ENCODE peak calls at places on chromosome 9, in six cellular contexts. One of them, this sample, is unnamed.

GRCh38 chr9:81028504-81028903 is 660.8 kb downstream of the TLE1 start:
- DNase-seq in suprapubic skin: no peak
- DNase-seq in lower lobe of right lung: no peak
- DNase-seq in GM13977: no peak
- DNase-seq in GM23338: no peak
- DNase-seq in fibroblast of pulmonary artery: peak; percentile 90
- DNase-seq in this sample: no peak

GRCh38 chr9:114754574-114754973 is 51.3 kb downstream of the TNFSF15 start:
- DNase-seq in suprapubic skin: no peak
- DNase-seq in lower lobe of right lung: no peak
- DNase-seq in GM13977: peak; percentile 48
- DNase-seq in GM23338: no peak
- DNase-seq in fibroblast of pulmonary artery: no peak
- DNase-seq in this sample: no peak

GRCh38 chr9:12813960-12814876 is 39.4 kb downstream of the LURAP1L start:
- DNase-seq in suprapubic skin: peak; percentile 83
- DNase-seq in lower lobe of right lung: peak; percentile 46
- DNase-seq in GM13977: peak; percentile 12
- DNase-seq in GM23338: no peak
- DNase-seq in fibroblast of pulmonary artery: peak; percentile 98
- DNase-seq in this sample: no peak

GRCh38 chr9:128276574-128277270 is 646 bp downstream of the SWI5 start:
- DNase-seq in suprapubic skin: no peak
- DNase-seq in lower lobe of right lung: no peak
- DNase-seq in GM13977: no peak
- DNase-seq in GM23338: peak; percentile 77
- DNase-seq in fibroblast of pulmonary artery: peak; percentile 43
- DNase-seq in this sample: no peak

GRCh38 chr9:33159058-33159759 is 7.9 kb downstream of the B4GALT1 start:
- DNase-seq in suprapubic skin: peak; percentile 86
- DNase-seq in lower lobe of right lung: peak; percentile 79
- DNase-seq in GM13977: no peak
- DNase-seq in GM23338: no peak
- DNase-seq in fibroblast of pulmonary artery: peak; percentile 80
- DNase-seq in this sample: no peak

GRCh38 chr9:115250646-115251045 is 132.7 kb upstream of the TNC start:
- DNase-seq in suprapubic skin: no peak
- DNase-seq in lower lobe of right lung: no peak
- DNase-seq in GM13977: no peak
- DNase-seq in GM23338: peak; percentile 48
- DNase-seq in fibroblast of pulmonary artery: peak; percentile 95
- DNase-seq in this sample: no peak

GRCh38 chr9:133448487-133448972 is 11.2 kb upstream of the CACFD1 start:
- DNase-seq in suprapubic skin: no peak
- DNase-seq in lower lobe of right lung: no peak
- DNase-seq in GM13977: no peak
- DNase-seq in GM23338: no peak
- DNase-seq in fibroblast of pulmonary artery: no peak
- DNase-seq in this sample: no peak

GRCh38 chr9:133251773-133252172 is 23.2 kb downstream of the ABO start:
- DNase-seq in suprapubic skin: no peak
- DNase-seq in lower lobe of right lung: no peak
- DNase-seq in GM13977: no peak
- DNase-seq in GM23338: no peak
- DNase-seq in fibroblast of pulmonary artery: no peak
- DNase-seq in this sample: no peak

GRCh38 chr9:125601986-125602385 is 105.0 kb downstream of the MAPKAP1 start:
- DNase-seq in suprapubic skin: no peak
- DNase-seq in lower lobe of right lung: no peak
- DNase-seq in GM13977: no peak
- DNase-seq in GM23338: no peak
- DNase-seq in fibroblast of pulmonary artery: no peak
- DNase-seq in this sample: no peak

GRCh38 chr9:78592866-78593265 is 295.9 kb downstream of the PSAT1 start:
- DNase-seq in suprapubic skin: no peak
- DNase-seq in lower lobe of right lung: no peak
- DNase-seq in GM13977: no peak
- DNase-seq in GM23338: no peak
- DNase-seq in fibroblast of pulmonary artery: peak; percentile 27
- DNase-seq in this sample: no peak

GRCh38 chr9:108104991-108105390 is 615.4 kb upstream of the KLF4 start:
- DNase-seq in suprapubic skin: no peak
- DNase-seq in lower lobe of right lung: no peak
- DNase-seq in GM13977: no peak
- DNase-seq in GM23338: no peak
- DNase-seq in fibroblast of pulmonary artery: no peak
- DNase-seq in this sample: no peak

GRCh38 chr9:108108802-108109448 is 619.4 kb upstream of the KLF4 start:
- DNase-seq in suprapubic skin: no peak
- DNase-seq in lower lobe of right lung: no peak
- DNase-seq in GM13977: no peak
- DNase-seq in GM23338: no peak
- DNase-seq in fibroblast of pulmonary artery: peak; percentile 45
- DNase-seq in this sample: no peak

GRCh38 chr9:108108290-108108689 is 618.7 kb upstream of the KLF4 start:
- DNase-seq in suprapubic skin: no peak
- DNase-seq in lower lobe of right lung: no peak
- DNase-seq in GM13977: no peak
- DNase-seq in GM23338: no peak
- DNase-seq in fibroblast of pulmonary artery: no peak
- DNase-seq in this sample: no peak

GRCh38 chr9:108103294-108103693 is 613.7 kb upstream of the KLF4 start:
- DNase-seq in suprapubic skin: no peak
- DNase-seq in lower lobe of right lung: no peak
- DNase-seq in GM13977: no peak
- DNase-seq in GM23338: no peak
- DNase-seq in fibroblast of pulmonary artery: no peak
- DNase-seq in this sample: no peak

DNA sequence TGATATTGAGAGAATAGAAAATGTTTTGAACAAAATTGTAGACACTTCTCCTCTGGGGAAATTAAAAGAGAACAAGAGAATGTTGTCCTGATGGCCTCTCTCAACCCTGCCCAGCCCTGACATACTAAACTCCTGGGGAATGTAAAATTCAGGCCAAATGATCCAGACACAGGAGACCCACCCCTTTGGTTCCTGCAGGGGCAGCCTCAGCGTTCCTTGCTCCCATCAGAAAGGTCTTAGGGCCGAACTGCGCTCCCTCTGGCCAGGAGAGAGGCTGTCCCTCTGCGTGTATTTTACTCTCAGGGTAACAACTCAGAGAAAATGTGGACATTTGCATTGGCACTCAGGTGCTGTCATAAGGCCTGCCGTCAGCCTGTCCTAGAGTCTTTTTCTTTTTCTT is 616.3 kb upstream of the KLF4 start:
- DNase-seq in suprapubic skin: no peak
- DNase-seq in lower lobe of right lung: no peak
- DNase-seq in GM13977: no peak
- DNase-seq in GM23338: peak; percentile 71
- DNase-seq in fibroblast of pulmonary artery: no peak
- DNase-seq in this sample: no peak
- TF ChIP-seq CTCF in suprapubic skin: no peak
- TF ChIP-seq CTCF in lower lobe of right lung: no peak
- TF ChIP-seq CTCF in GM13977: no peak
- TF ChIP-seq CTCF in GM23338: peak; percentile 41
- TF ChIP-seq CTCF in fibroblast of pulmonary artery: no peak
- TF ChIP-seq CTCF in this sample: no peak

DNA sequence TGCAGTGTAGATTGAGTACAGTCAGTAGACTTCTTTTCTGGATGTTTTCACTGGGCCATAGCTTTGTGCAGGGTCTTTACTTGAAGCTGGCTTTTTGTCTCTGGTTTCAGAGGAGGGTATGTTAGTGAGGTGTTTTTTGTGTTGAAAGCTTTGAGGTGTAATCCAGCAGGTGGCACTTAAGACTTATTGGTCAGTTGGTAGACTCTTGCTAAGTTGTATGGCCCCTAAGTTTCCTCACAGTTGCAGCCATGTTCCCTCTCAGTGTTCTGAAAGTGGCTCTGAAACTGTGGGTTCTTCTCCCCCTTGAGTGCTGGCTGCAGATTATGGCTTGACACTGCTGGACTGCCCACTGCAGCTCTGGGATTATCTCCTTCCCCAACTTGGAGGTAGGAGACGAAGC is 55.7 kb upstream of the SLC44A1 start:
- DNase-seq in suprapubic skin: no peak
- DNase-seq in lower lobe of right lung: no peak
- DNase-seq in GM13977: no peak
- DNase-seq in GM23338: no peak
- DNase-seq in fibroblast of pulmonary artery: no peak
- DNase-seq in this sample: no peak
- TF ChIP-seq CTCF in suprapubic skin: no peak
- TF ChIP-seq CTCF in lower lobe of right lung: no peak
- TF ChIP-seq CTCF in GM13977: peak; percentile 23
- TF ChIP-seq CTCF in GM23338: peak; percentile 26
- TF ChIP-seq CTCF in fibroblast of pulmonary artery: no peak
- TF ChIP-seq CTCF in this sample: no peak

GRCh38 chr9:38434365-38434764 is 10.1 kb upstream of the IGFBPL1 start:
- DNase-seq in suprapubic skin: no peak
- DNase-seq in lower lobe of right lung: no peak
- DNase-seq in GM13977: no peak
- DNase-seq in GM23338: no peak
- DNase-seq in fibroblast of pulmonary artery: no peak
- DNase-seq in this sample: no peak

GRCh38 chr9:38431101-38431500 is 6.8 kb upstream of the IGFBPL1 start:
- DNase-seq in suprapubic skin: no peak
- DNase-seq in lower lobe of right lung: no peak
- DNase-seq in GM13977: no peak
- DNase-seq in GM23338: no peak
- DNase-seq in fibroblast of pulmonary artery: no peak
- DNase-seq in this sample: no peak

GRCh38 chr9:38435526-38435925 is 11.3 kb upstream of the IGFBPL1 start:
- DNase-seq in suprapubic skin: no peak
- DNase-seq in lower lobe of right lung: no peak
- DNase-seq in GM13977: no peak
- DNase-seq in GM23338: no peak
- DNase-seq in fibroblast of pulmonary artery: no peak
- DNase-seq in this sample: no peak

GRCh38 chr9:38434833-38435232 is 10.6 kb upstream of the IGFBPL1 start:
- DNase-seq in suprapubic skin: no peak
- DNase-seq in lower lobe of right lung: no peak
- DNase-seq in GM13977: no peak
- DNase-seq in GM23338: no peak
- DNase-seq in fibroblast of pulmonary artery: no peak
- DNase-seq in this sample: no peak

GRCh38 chr9:38432922-38433510 is 8.8 kb upstream of the IGFBPL1 start:
- DNase-seq in suprapubic skin: no peak
- DNase-seq in lower lobe of right lung: no peak
- DNase-seq in GM13977: no peak
- DNase-seq in GM23338: peak; percentile 73
- DNase-seq in fibroblast of pulmonary artery: peak; percentile 64
- DNase-seq in this sample: no peak
- TF ChIP-seq CTCF in suprapubic skin: peak; percentile 60
- TF ChIP-seq CTCF in lower lobe of right lung: peak; percentile 58
- TF ChIP-seq CTCF in GM13977: peak; percentile 52
- TF ChIP-seq CTCF in GM23338: peak; percentile 61
- TF ChIP-seq CTCF in fibroblast of pulmonary artery: peak; percentile 61
- TF ChIP-seq CTCF in this sample: peak; percentile 69

GRCh38 chr9:88555581-88555980 is 20.6 kb downstream of the NXNL2 start:
- DNase-seq in suprapubic skin: no peak
- DNase-seq in lower lobe of right lung: no peak
- DNase-seq in GM13977: no peak
- DNase-seq in GM23338: no peak
- DNase-seq in fibroblast of pulmonary artery: no peak
- DNase-seq in this sample: no peak

GRCh38 chr9:88559661-88560060 is 24.7 kb downstream of the NXNL2 start:
- DNase-seq in suprapubic skin: no peak
- DNase-seq in lower lobe of right lung: no peak
- DNase-seq in GM13977: no peak
- DNase-seq in GM23338: no peak
- DNase-seq in fibroblast of pulmonary artery: no peak
- DNase-seq in this sample: no peak
- TF ChIP-seq CTCF in suprapubic skin: no peak
- TF ChIP-seq CTCF in lower lobe of right lung: no peak
- TF ChIP-seq CTCF in GM13977: no peak
- TF ChIP-seq CTCF in GM23338: peak; percentile 9
- TF ChIP-seq CTCF in fibroblast of pulmonary artery: peak; percentile 13
- TF ChIP-seq CTCF in this sample: no peak

GRCh38 chr9:122192261-122192875 is 32.7 kb downstream of the MORN5 start:
- DNase-seq in suprapubic skin: no peak
- DNase-seq in lower lobe of right lung: no peak
- DNase-seq in GM13977: no peak
- DNase-seq in GM23338: no peak
- DNase-seq in fibroblast of pulmonary artery: no peak
- DNase-seq in this sample: no peak
- TF ChIP-seq CTCF in suprapubic skin: no peak
- TF ChIP-seq CTCF in lower lobe of right lung: no peak
- TF ChIP-seq CTCF in GM13977: no peak
- TF ChIP-seq CTCF in GM23338: peak; percentile 32
- TF ChIP-seq CTCF in fibroblast of pulmonary artery: no peak
- TF ChIP-seq CTCF in this sample: no peak

GRCh38 chr9:93159601-93160418 is 24.1 kb upstream of the WNK2 start:
- DNase-seq in suprapubic skin: peak; percentile 89
- DNase-seq in lower lobe of right lung: peak; percentile 89
- DNase-seq in GM13977: peak; percentile 91
- DNase-seq in GM23338: peak; percentile 95
- DNase-seq in fibroblast of pulmonary artery: peak; percentile 73
- DNase-seq in this sample: no peak
- TF ChIP-seq CTCF in suprapubic skin: peak; percentile 95
- TF ChIP-seq CTCF in lower lobe of right lung: peak; percentile 97
- TF ChIP-seq CTCF in GM13977: peak; percentile 100
- TF ChIP-seq CTCF in GM23338: peak; percentile 100
- TF ChIP-seq CTCF in fibroblast of pulmonary artery: peak; percentile 87
- TF ChIP-seq CTCF in this sample: peak; percentile 97

DNA sequence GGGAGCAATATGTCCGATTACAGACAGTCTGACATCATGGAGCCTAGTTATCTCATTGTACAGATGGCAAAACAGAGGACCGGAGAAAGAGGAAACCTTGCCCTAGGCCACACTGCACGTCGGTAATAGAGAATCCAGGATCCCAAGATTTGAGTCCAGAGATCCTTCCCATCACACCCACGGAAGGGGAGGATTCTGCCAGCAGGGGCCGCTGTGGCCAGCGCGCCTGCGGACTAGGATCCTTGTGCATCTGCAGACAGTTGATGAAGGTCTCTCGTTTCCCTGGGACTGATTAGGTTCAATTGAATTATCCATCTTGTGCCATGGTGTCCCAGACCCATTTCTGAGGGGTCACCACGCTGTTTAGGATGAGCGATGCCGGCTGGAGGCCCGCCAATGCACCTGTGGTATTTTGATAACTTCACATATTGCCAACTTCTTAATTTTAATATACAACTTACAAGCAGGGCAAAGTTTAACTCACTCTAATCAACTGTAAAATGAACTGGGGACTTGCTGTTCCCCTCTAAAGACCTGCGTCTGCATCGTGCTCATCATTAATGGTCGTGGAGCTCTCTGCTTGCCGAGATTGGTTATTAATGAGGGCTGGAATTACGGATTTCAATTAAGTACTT is 592.7 kb upstream of the BRINP1 start:
- DNase-seq in suprapubic skin: no peak
- DNase-seq in lower lobe of right lung: peak; percentile 56
- DNase-seq in GM13977: peak; percentile 21
- DNase-seq in GM23338: peak; percentile 82
- DNase-seq in fibroblast of pulmonary artery: peak; percentile 40
- DNase-seq in this sample: no peak
- TF ChIP-seq CTCF in suprapubic skin: peak; percentile 42
- TF ChIP-seq CTCF in lower lobe of right lung: peak; percentile 70
- TF ChIP-seq CTCF in GM13977: peak; percentile 72
- TF ChIP-seq CTCF in GM23338: peak; percentile 96
- TF ChIP-seq CTCF in fibroblast of pulmonary artery: peak; percentile 83
- TF ChIP-seq CTCF in this sample: peak; percentile 11

This sample was measured in esophagus squamous epithelium.